ENCODE peak calls at places on chromosomes 7 and 10, in four cellular contexts. One of them, this sample, is unnamed.

GRCh38 chr7:4700577-4701235 is 18.6 kb downstream of the FOXK1 start:
- DNase-seq in bronchial epithelial cell: peak; percentile 83
- DNase-seq in fibroblast of lung: peak; percentile 99
- DNase-seq in AG04450: peak; percentile 76
- DNase-seq in this sample: no peak

GRCh38 chr7:1056006-1056784 is 11.8 kb downstream of the GPR146 start:
- DNase-seq in bronchial epithelial cell: peak; percentile 44
- DNase-seq in fibroblast of lung: no peak
- DNase-seq in AG04450: no peak
- DNase-seq in this sample: no peak

GRCh38 chr7:33716581-33717477 is 188.5 kb upstream of the BMPER start:
- DNase-seq in bronchial epithelial cell: peak; percentile 78
- DNase-seq in AG04450: no peak
- DNase-seq in fibroblast of lung: peak; percentile 64
- DNase-seq in this sample: no peak

GRCh38 chr10:5291501-5292195 is 73.1 kb upstream of the UCN3 start:
- DNase-seq in fibroblast of lung: peak; percentile 68
- DNase-seq in bronchial epithelial cell: peak; percentile 99
- DNase-seq in AG04450: peak; percentile 8
- DNase-seq in this sample: peak; percentile 56

GRCh38 chr10:17479015-17479615 is 24.7 kb upstream of the ST8SIA6 start:
- DNase-seq in AG04450: no peak
- DNase-seq in bronchial epithelial cell: no peak
- DNase-seq in fibroblast of lung: peak; percentile 38
- DNase-seq in this sample: no peak

GRCh38 chr10:48444266-48444665 is 137.8 kb downstream of the MAPK8 start:
- DNase-seq in bronchial epithelial cell: peak; percentile 54
- DNase-seq in fibroblast of lung: peak; percentile 27
- DNase-seq in AG04450: no peak
- DNase-seq in this sample: no peak

GRCh38 chr7:17422966-17423365 is 124.5 kb downstream of the AHR start:
- DNase-seq in fibroblast of lung: peak; percentile 92
- DNase-seq in bronchial epithelial cell: no peak
- DNase-seq in AG04450: no peak
- DNase-seq in this sample: peak; percentile 25

GRCh38 chr7:47087866-47088265 is 494.0 kb downstream of the TNS3 start:
- DNase-seq in bronchial epithelial cell: peak; percentile 57
- DNase-seq in fibroblast of lung: peak; percentile 65
- DNase-seq in AG04450: no peak
- DNase-seq in this sample: no peak

GRCh38 chr10:70575874-70576802 is 26.4 kb downstream of the PRF1 start:
- DNase-seq in fibroblast of lung: peak; percentile 80
- DNase-seq in AG04450: no peak
- DNase-seq in bronchial epithelial cell: peak; percentile 65
- DNase-seq in this sample: no peak

GRCh38 chr10:79445217-79445707 is at the start of gene ZCCHC24:
- DNase-seq in bronchial epithelial cell: peak; percentile 39
- DNase-seq in AG04450: no peak
- DNase-seq in fibroblast of lung: no peak
- DNase-seq in this sample: no peak

GRCh38 chr10:101840741-101841453 is 2.7 kb downstream of the KCNIP2 start:
- DNase-seq in bronchial epithelial cell: peak; percentile 70
- DNase-seq in fibroblast of lung: peak; percentile 78
- DNase-seq in AG04450: peak; percentile 56
- DNase-seq in this sample: peak; percentile 49

GRCh38 chr10:133100706-133101463 is 13.2 kb downstream of the ADGRA1 start:
- DNase-seq in bronchial epithelial cell: no peak
- DNase-seq in AG04450: no peak
- DNase-seq in fibroblast of lung: no peak
- DNase-seq in this sample: no peak

GRCh38 chr10:51960494-51960895 is 261.1 kb upstream of the CSTF2T start:
- DNase-seq in AG04450: peak; percentile 33
- DNase-seq in bronchial epithelial cell: peak; percentile 49
- DNase-seq in fibroblast of lung: peak; percentile 22
- DNase-seq in this sample: peak; percentile 67

GRCh38 chr7:137696376-137696775 is 150.4 kb downstream of the DGKI start:
- DNase-seq in fibroblast of lung: peak; percentile 23
- DNase-seq in AG04450: no peak
- DNase-seq in bronchial epithelial cell: no peak
- DNase-seq in this sample: no peak

GRCh38 chr10:126671402-126671975 is 996 bp upstream of the C10orf90 start:
- DNase-seq in fibroblast of lung: no peak
- DNase-seq in bronchial epithelial cell: no peak
- DNase-seq in AG04450: no peak
- DNase-seq in this sample: no peak

GRCh38 chr7:127525866-127526456 is 59.4 kb downstream of the GCC1 start:
- DNase-seq in fibroblast of lung: no peak
- DNase-seq in AG04450: no peak
- DNase-seq in bronchial epithelial cell: no peak
- DNase-seq in this sample: no peak

GRCh38 chr10:131979821-131980270 is 1.9 kb downstream of the BNIP3 start:
- DNase-seq in bronchial epithelial cell: no peak
- DNase-seq in AG04450: no peak
- DNase-seq in fibroblast of lung: peak; percentile 26
- DNase-seq in this sample: no peak

GRCh38 chr7:122887198-122887597 is 938 bp upstream of the CADPS2 start:
- DNase-seq in fibroblast of lung: peak; percentile 82
- DNase-seq in bronchial epithelial cell: peak; percentile 62
- DNase-seq in AG04450: no peak
- DNase-seq in this sample: peak; percentile 18

GRCh38 chr10:47337243-47337642 is 10.9 kb upstream of the RBP3 start:
- DNase-seq in bronchial epithelial cell: no peak
- DNase-seq in AG04450: no peak
- DNase-seq in fibroblast of lung: no peak
- DNase-seq in this sample: no peak

GRCh38 chr7:158374586-158374985 is 213.0 kb downstream of the PTPRN2 start:
- DNase-seq in fibroblast of lung: no peak
- DNase-seq in bronchial epithelial cell: peak; percentile 70
- DNase-seq in AG04450: no peak
- DNase-seq in this sample: no peak

GRCh38 chr7:141231018-141231792 is 157.3 kb downstream of the TMEM178B start:
- DNase-seq in AG04450: no peak
- DNase-seq in bronchial epithelial cell: no peak
- DNase-seq in fibroblast of lung: peak; percentile 41
- DNase-seq in this sample: peak; percentile 2

GRCh38 chr7:24284699-24285506 is 913 bp downstream of the NPY start:
- DNase-seq in fibroblast of lung: no peak
- DNase-seq in bronchial epithelial cell: no peak
- DNase-seq in AG04450: no peak
- DNase-seq in this sample: no peak

GRCh38 chr10:133390597-133391248 is 3.2 kb upstream of the MTG1 start:
- DNase-seq in fibroblast of lung: no peak
- DNase-seq in bronchial epithelial cell: no peak
- DNase-seq in AG04450: no peak
- DNase-seq in this sample: no peak

GRCh38 chr10:72081772-72082590 is 6.4 kb downstream of the SPOCK2 start:
- DNase-seq in fibroblast of lung: no peak
- DNase-seq in bronchial epithelial cell: peak; percentile 41
- DNase-seq in AG04450: no peak
- DNase-seq in this sample: no peak

GRCh38 chr7:101870361-101871062 is 53.1 kb downstream of the CUX1 start:
- DNase-seq in fibroblast of lung: peak; percentile 21
- DNase-seq in bronchial epithelial cell: peak; percentile 80
- DNase-seq in AG04450: no peak
- DNase-seq in this sample: no peak

GRCh38 chr10:6669269-6669859 is 89.3 kb upstream of the PRKCQ start:
- DNase-seq in AG04450: peak; percentile 43
- DNase-seq in bronchial epithelial cell: peak; percentile 70
- DNase-seq in fibroblast of lung: peak; percentile 43
- DNase-seq in this sample: peak; percentile 29

GRCh38 chr10:128540806-128541739 is 414.9 kb upstream of the MKI67 start:
- DNase-seq in fibroblast of lung: no peak
- DNase-seq in AG04450: no peak
- DNase-seq in bronchial epithelial cell: no peak
- DNase-seq in this sample: no peak

GRCh38 chr7:78562191-78562590 is 763.6 kb downstream of the PHTF2 start:
- DNase-seq in bronchial epithelial cell: no peak
- DNase-seq in fibroblast of lung: peak; percentile 4
- DNase-seq in AG04450: no peak
- DNase-seq in this sample: no peak

GRCh38 chr10:35421553-35422178 is 85.4 kb downstream of the CCNY start:
- DNase-seq in AG04450: peak; percentile 80
- DNase-seq in bronchial epithelial cell: peak; percentile 86
- DNase-seq in fibroblast of lung: peak; percentile 94
- DNase-seq in this sample: peak; percentile 51

DNA sequence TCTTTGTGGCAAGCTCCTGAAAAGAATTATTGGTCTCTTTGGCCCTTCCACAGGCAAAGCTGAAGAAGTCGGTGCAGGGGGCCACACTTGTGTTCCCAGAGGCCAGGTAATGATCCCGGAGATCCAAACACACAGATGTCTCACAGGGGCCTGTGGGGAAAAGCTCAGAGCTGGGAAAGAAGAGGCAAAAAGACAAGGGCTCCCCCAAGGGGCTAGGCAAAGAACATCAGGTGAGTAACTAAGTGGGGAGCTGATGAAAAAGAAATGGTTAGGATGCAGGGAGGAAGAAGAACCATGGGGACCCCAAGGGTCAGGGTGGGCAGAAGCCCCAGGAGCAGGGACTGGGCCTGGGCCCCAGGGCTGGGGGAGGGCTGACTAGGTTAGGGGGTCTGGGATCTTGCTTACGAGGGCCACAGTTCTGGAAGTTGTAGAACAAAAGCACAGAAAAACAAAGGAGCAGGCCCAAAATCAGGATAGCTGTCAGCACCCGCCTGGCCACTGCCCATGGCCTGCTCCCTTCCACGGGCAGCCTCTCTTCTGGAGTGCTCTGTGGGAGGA is 1.1 kb downstream of the KEL start:
- DNase-seq in fibroblast of lung: no peak
- DNase-seq in bronchial epithelial cell: peak; percentile 13
- DNase-seq in AG04450: no peak
- DNase-seq in this sample: no peak
- TF ChIP-seq CTCF in fibroblast of lung: no peak
- TF ChIP-seq CTCF in bronchial epithelial cell: peak; percentile 63
- TF ChIP-seq CTCF in AG04450: no peak
- TF ChIP-seq CTCF in this sample: no peak

DNA sequence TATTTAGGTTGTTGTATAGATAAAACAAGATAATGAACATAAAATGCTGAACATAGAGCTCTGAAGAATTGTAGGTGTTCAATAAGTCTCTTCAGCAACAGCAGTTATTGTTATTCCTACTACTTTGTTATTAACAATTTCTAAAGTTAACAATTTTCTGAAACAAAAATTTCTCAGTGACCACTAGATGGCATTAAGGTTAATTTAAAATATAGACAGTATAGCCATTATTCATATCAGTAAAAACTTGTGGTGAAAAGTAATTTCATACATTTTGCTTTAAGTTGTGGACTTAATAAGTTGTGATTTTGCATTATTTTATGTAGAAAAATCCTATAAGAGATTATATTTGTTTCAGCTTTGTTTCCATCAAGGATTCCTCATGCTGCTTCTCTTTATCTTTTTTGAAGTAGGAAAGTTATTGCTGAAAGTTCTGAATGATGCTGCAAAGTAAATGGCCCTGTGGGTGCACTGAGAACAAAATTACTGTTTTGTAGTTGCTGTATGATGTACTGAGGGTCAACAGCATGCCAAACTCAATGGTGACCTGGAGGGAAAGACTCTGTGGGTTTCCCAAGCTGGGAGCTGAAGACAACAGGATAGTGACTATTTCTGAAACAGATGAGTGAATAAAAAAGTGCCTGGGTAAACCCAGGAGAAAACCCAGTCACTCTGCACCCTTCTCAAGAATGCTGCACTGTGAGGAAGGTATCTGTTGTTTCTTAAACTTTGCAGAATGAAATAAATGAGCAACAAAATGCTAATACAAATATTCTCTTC is 253.6 kb downstream of the KIF20B start:
- DNase-seq in bronchial epithelial cell: peak; percentile 18
- DNase-seq in fibroblast of lung: no peak
- DNase-seq in AG04450: no peak
- DNase-seq in this sample: no peak
- TF ChIP-seq CTCF in bronchial epithelial cell: peak; percentile 0
- TF ChIP-seq CTCF in fibroblast of lung: peak; percentile 23
- TF ChIP-seq CTCF in AG04450: peak; percentile 29
- TF ChIP-seq CTCF in this sample: peak; percentile 10

GRCh38 chr10:22010973-22011408 is 7.5 kb upstream of the DNAJC1 start:
- DNase-seq in bronchial epithelial cell: peak; percentile 20
- DNase-seq in AG04450: no peak
- DNase-seq in fibroblast of lung: peak; percentile 6
- DNase-seq in this sample: no peak
- TF ChIP-seq CTCF in bronchial epithelial cell: no peak
- TF ChIP-seq CTCF in AG04450: no peak
- TF ChIP-seq CTCF in fibroblast of lung: no peak
- TF ChIP-seq CTCF in this sample: peak; percentile 9

DNA sequence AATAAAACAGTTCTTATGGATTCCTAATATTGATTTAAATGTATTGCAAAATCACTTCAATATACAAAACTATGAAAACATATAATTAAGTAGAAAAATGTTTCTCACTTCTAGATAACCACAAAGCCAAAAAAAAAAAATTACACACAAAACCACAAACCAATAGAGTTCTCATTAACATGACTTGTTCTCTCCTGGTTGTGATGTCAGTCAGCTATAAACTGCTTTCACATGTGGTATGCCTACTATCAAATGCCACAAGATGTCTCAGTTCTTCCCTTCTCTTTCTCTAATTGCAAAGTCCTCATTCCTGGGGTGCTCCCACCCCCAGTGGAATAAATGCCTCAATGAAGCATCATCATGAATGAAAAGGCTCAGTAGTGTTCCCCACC is 16.6 kb downstream of the GNAI1 start:
- DNase-seq in fibroblast of lung: peak; percentile 91
- DNase-seq in bronchial epithelial cell: no peak
- DNase-seq in AG04450: no peak
- DNase-seq in this sample: peak; percentile 31
- TF ChIP-seq CTCF in fibroblast of lung: no peak
- TF ChIP-seq CTCF in bronchial epithelial cell: no peak
- TF ChIP-seq CTCF in AG04450: no peak
- TF ChIP-seq CTCF in this sample: no peak